ENCODE peak calls at places on chromosomes 11 and 22, in eight cellular contexts. R, V, J, E, G, Z, I and B are unnamed samples.

GRCh38 chr22:42678894-42679293 is 29.7 kb upstream of the CYB5R3 start:
- DNase-seq in R (no peak), V (no peak), J (no peak), E (no peak), G (no peak), Z (no peak), I (no peak), B (no peak)

GRCh38 chr22:21629262-21630149 is at the start of gene YDJC:
- DNase-seq in R (peak; percentile 92), V (peak; percentile 96), J (peak; percentile 95), E (peak; percentile 84), G (peak; percentile 96), Z (peak; percentile 63), I (peak; percentile 96), B (peak; percentile 94)

GRCh38 chr11:113119074-113119473 is 157.9 kb downstream of the NCAM1 start:
- DNase-seq in R (peak; percentile 11), V (no peak), J (no peak), E (no peak), G (no peak), Z (no peak), I (peak; percentile 6), B (no peak)

GRCh38 chr11:17531818-17532131 is 12.4 kb downstream of the USH1C start:
- DNase-seq in R (no peak), V (no peak), J (no peak), E (peak; percentile 44), G (no peak), Z (no peak), I (no peak), B (no peak)

GRCh38 chr11:3796796-3797328 is 492 bp downstream of the NUP98 start:
- DNase-seq in R (no peak), V (no peak), J (peak; percentile 50), E (no peak), G (no peak), Z (peak; percentile 40), I (no peak), B (no peak)

GRCh38 chr11:77082838-77083552 is 16.2 kb downstream of the CAPN5 start:
- DNase-seq in R (no peak), V (peak; percentile 72), J (no peak), E (no peak), G (peak; percentile 81), Z (peak; percentile 47), I (no peak), B (peak; percentile 47)

GRCh38 chr11:129117595-129118350 is 74.4 kb downstream of the ARHGAP32 start:
- DNase-seq in R (peak; percentile 81), V (no peak), J (no peak), E (peak; percentile 70), G (peak; percentile 64), Z (peak; percentile 28), I (peak; percentile 74), B (peak; percentile 38)

GRCh38 chr11:12007769-12008737 is at the start of gene DKK3:
- DNase-seq in R (peak; percentile 42), V (peak; percentile 46), J (no peak), E (peak; percentile 56), G (no peak), Z (no peak), I (no peak), B (no peak)

GRCh38 chr22:43669190-43669589 is 142.9 kb downstream of the EFCAB6 start:
- DNase-seq in R (no peak), V (no peak), J (no peak), E (no peak), G (no peak), Z (no peak), I (no peak), B (no peak)

GRCh38 chr11:102473543-102473942 is 21.0 kb upstream of the TMEM123 start:
- DNase-seq in R (no peak), V (no peak), J (no peak), E (no peak), G (no peak), Z (no peak), I (no peak), B (no peak)

GRCh38 chr22:25770333-25770732 is 28.3 kb downstream of the MYO18B start:
- DNase-seq in R (no peak), V (no peak), J (no peak), E (no peak), G (no peak), Z (no peak), I (no peak), B (no peak)

GRCh38 chr11:120674537-120674936 is 163.0 kb downstream of the GRIK4 start:
- DNase-seq in R (peak; percentile 28), V (no peak), J (no peak), E (no peak), G (no peak), Z (no peak), I (no peak), B (no peak)

GRCh38 chr22:32904044-32904443 is 102.5 kb downstream of the TIMP3 start:
- DNase-seq in R (peak; percentile 49), V (no peak), J (no peak), E (no peak), G (peak; percentile 39), Z (no peak), I (peak; percentile 40), B (peak; percentile 69)

GRCh38 chr11:33970984-33971466 is 79.1 kb upstream of the LMO2 start:
- DNase-seq in R (peak; percentile 50), V (no peak), J (peak; percentile 10), E (peak; percentile 61), G (peak; percentile 30), Z (peak; percentile 37), I (peak; percentile 76), B (peak; percentile 32)

GRCh38 chr11:65892661-65893317 is 2.3 kb downstream of the CCDC85B start:
- DNase-seq in R (no peak), V (no peak), J (no peak), E (no peak), G (no peak), Z (no peak), I (no peak), B (peak; percentile 17)

GRCh38 chr11:117953029-117953671 is 23.9 kb upstream of the TMPRSS13 start:
- DNase-seq in R (no peak), V (no peak), J (no peak), E (no peak), G (peak; percentile 59), Z (no peak), I (peak; percentile 54), B (no peak)

GRCh38 chr11:13339196-13340153 is 61.9 kb downstream of the BMAL1 start:
- DNase-seq in R (no peak), V (no peak), J (no peak), E (no peak), G (peak; percentile 65), Z (no peak), I (peak; percentile 27), B (no peak)

GRCh38 chr11:66845143-66845875 is 2.1 kb downstream of the RCE1 start:
- DNase-seq in R (no peak), V (no peak), J (no peak), E (no peak), G (no peak), Z (no peak), I (peak; percentile 1), B (no peak)

GRCh38 chr11:88301478-88302140 is 35.9 kb downstream of the CTSC start:
- DNase-seq in R (no peak), V (no peak), J (no peak), E (no peak), G (no peak), Z (no peak), I (no peak), B (no peak)

GRCh38 chr11:114172871-114173444 is 113.4 kb downstream of the ZBTB16 start:
- DNase-seq in R (no peak), V (peak; percentile 66), J (no peak), E (no peak), G (peak; percentile 52), Z (no peak), I (no peak), B (no peak)

GRCh38 chr11:117226388-117227385 is 5.2 kb downstream of the PCSK7 start:
- DNase-seq in R (peak; percentile 83), V (no peak), J (no peak), E (peak; percentile 85), G (peak; percentile 60), Z (no peak), I (peak; percentile 86), B (peak; percentile 59)

GRCh38 chr22:46058591-46059519 is 81.9 kb upstream of the WNT7B start:
- DNase-seq in R (no peak), V (peak; percentile 45), J (no peak), E (no peak), G (no peak), Z (no peak), I (no peak), B (peak; percentile 43)

GRCh38 chr22:33400061-33400840 is 342.1 kb upstream of the SYN3 start:
- DNase-seq in R (no peak), V (no peak), J (no peak), E (no peak), G (no peak), Z (no peak), I (no peak), B (no peak)

GRCh38 chr22:30694171-30694637 is 470 bp upstream of the OSBP2 start:
- DNase-seq in R (peak; percentile 57), V (peak; percentile 64), J (peak; percentile 57), E (peak; percentile 69), G (peak; percentile 75), Z (peak; percentile 24), I (peak; percentile 8), B (peak; percentile 39)

GRCh38 chr22:41237707-41238569 is 2.8 kb downstream of the CHADL start:
- DNase-seq in R (peak; percentile 54), V (peak; percentile 86), J (peak; percentile 75), E (peak; percentile 57), G (peak; percentile 92), Z (peak; percentile 51), I (peak; percentile 64), B (peak; percentile 54)

GRCh38 chr11:20388096-20389055 is 860 bp downstream of the PRMT3 start:
- DNase-seq in R (peak; percentile 37), V (no peak), J (no peak), E (no peak), G (no peak), Z (no peak), I (peak; percentile 52), B (no peak)

GRCh38 chr11:32852142-32852541 is 22.4 kb downstream of the PRRG4 start:
- DNase-seq in R (no peak), V (no peak), J (no peak), E (no peak), G (no peak), Z (no peak), I (peak; percentile 18), B (no peak)

GRCh38 chr11:66870131-66870530 is 13.3 kb downstream of the LRFN4 start:
- DNase-seq in R (no peak), V (no peak), J (no peak), E (no peak), G (no peak), Z (no peak), I (no peak), B (no peak)

GRCh38 chr11:87290304-87290922 is 252.7 kb downstream of the TMEM135 start:
- DNase-seq in R (peak; percentile 59), V (no peak), J (no peak), E (peak; percentile 8), G (no peak), Z (no peak), I (peak; percentile 72), B (no peak)